ENCODE peak calls at places on chromosomes 5 and 9, in seven cellular contexts. L is pancreas, W is trophoblast cell, C is AML-193, O is T-helper 1 cell, V is endothelial cell, Y is mucosa of gallbladder. J is an unnamed sample.

GRCh38 chr9:33265211-33265885 is 499 bp downstream of the CHMP5 start:
- DNase-seq in L (no peak), W (no peak), C (no peak), O (no peak), V (no peak), Y (no peak), J (no peak)

GRCh38 chr5:75567710-75568109 is 43.5 kb upstream of the ANKDD1B start:
- DNase-seq in L (no peak), W (no peak), C (no peak), O (no peak), V (no peak), Y (no peak), J (no peak)

GRCh38 chr9:19641046-19641445 is 147.8 kb downstream of the SLC24A2 start:
- DNase-seq in L (no peak), W (no peak), C (no peak), O (no peak), V (no peak), Y (no peak), J (no peak)

GRCh38 chr5:61822584-61822983 is 483.4 kb upstream of the KIF2A start:
- DNase-seq in L (no peak), W (no peak), C (no peak), O (no peak), V (no peak), Y (no peak), J (no peak)

GRCh38 chr5:173581408-173582197 is 34.8 kb downstream of the BOD1 start:
- DNase-seq in L (no peak), W (no peak), C (no peak), O (no peak), V (peak; percentile 79), Y (no peak), J (no peak)

GRCh38 chr9:6827370-6827949 is 69.7 kb downstream of the KDM4C start:
- DNase-seq in L (no peak), W (peak; percentile 38), C (peak; percentile 33), O (no peak), V (peak; percentile 61), Y (no peak), J (no peak)

GRCh38 chr5:37740331-37741066 is 99.3 kb downstream of the GDNF start:
- DNase-seq in L (no peak), W (no peak), C (no peak), O (no peak), V (no peak), Y (no peak), J (no peak)

GRCh38 chr5:54517174-54517511 is 416 bp upstream of the SNX18 start:
- DNase-seq in L (no peak), W (no peak), C (no peak), O (no peak), V (no peak), Y (no peak), J (no peak)

GRCh38 chr5:178394074-178394473 is 161.5 kb upstream of the PHYKPL start:
- DNase-seq in L (no peak), W (no peak), C (no peak), O (no peak), V (no peak), Y (no peak), J (no peak)

GRCh38 chr5:111326551-111326950 is 102.4 kb downstream of the CAMK4 start:
- DNase-seq in L (no peak), W (no peak), C (no peak), O (no peak), V (no peak), Y (no peak), J (no peak)

GRCh38 chr9:138097501-138097991 is 220.0 kb downstream of the CACNA1B start:
- DNase-seq in L (no peak), W (no peak), C (no peak), O (no peak), V (no peak), Y (no peak), J (no peak)

GRCh38 chr9:137919649-137920101 is 42.1 kb downstream of the CACNA1B start:
- DNase-seq in L (no peak), W (no peak), C (no peak), O (no peak), V (no peak), Y (no peak), J (no peak)

GRCh38 chr5:56327810-56328209 is 94.7 kb upstream of the ANKRD55 start:
- DNase-seq in L (no peak), W (no peak), C (no peak), O (no peak), V (no peak), Y (no peak), J (no peak)

GRCh38 chr9:93081931-93082330 is 14.1 kb upstream of the CARD19 start:
- DNase-seq in L (no peak), W (no peak), C (no peak), O (no peak), V (no peak), Y (no peak), J (no peak)

GRCh38 chr5:123819818-123820217 is 307.8 kb downstream of the CSNK1G3 start:
- DNase-seq in L (no peak), W (peak; percentile 89), C (no peak), O (no peak), V (no peak), Y (no peak), J (no peak)

GRCh38 chr5:124872615-124873014 is 126.2 kb upstream of the ZNF608 start:
- DNase-seq in L (no peak), W (no peak), C (no peak), O (no peak), V (no peak), Y (no peak), J (no peak)

GRCh38 chr5:80198399-80198798 is 57.4 kb downstream of the SERINC5 start:
- DNase-seq in L (no peak), W (no peak), C (no peak), O (no peak), V (no peak), Y (no peak), J (no peak)

GRCh38 chr5:40551706-40552557 is 127.8 kb upstream of the PTGER4 start:
- DNase-seq in L (no peak), W (peak; percentile 50), C (no peak), O (no peak), V (no peak), Y (peak; percentile 11), J (peak; percentile 82)

GRCh38 chr9:84271004-84271886 is 69.3 kb downstream of the SLC28A3 start:
- DNase-seq in L (peak; percentile 25), W (peak; percentile 26), C (no peak), O (no peak), V (peak; percentile 50), Y (peak; percentile 15), J (no peak)

GRCh38 chr5:141913560-141913959 is 10.1 kb upstream of the DELE1 start:
- DNase-seq in L (no peak), W (no peak), C (no peak), O (no peak), V (no peak), Y (no peak), J (no peak)

GRCh38 chr5:64826541-64826940 is 57.8 kb downstream of the CWC27 start:
- DNase-seq in L (no peak), W (no peak), C (no peak), O (no peak), V (no peak), Y (no peak), J (no peak)

GRCh38 chr5:154331924-154332323 is 113.9 kb upstream of the SAP30L start:
- DNase-seq in L (no peak), W (no peak), C (no peak), O (no peak), V (no peak), Y (no peak), J (no peak)

GRCh38 chr5:74647096-74647495 is 6.6 kb upstream of the ENC1 start:
- DNase-seq in L (no peak), W (no peak), C (no peak), O (no peak), V (no peak), Y (no peak), J (no peak)

J was measured in epithelial cell of prostate.